ENCODE peak calls at places on chromosome 9, in seven cellular contexts. M, G, F, O, D, Z and V are unnamed samples.

GRCh38 chr9:73869261-73869660 is 627.9 kb upstream of the RORB start:
- DNase-seq in O (peak; percentile 49), M (peak; percentile 96), D (no peak), G (no peak), F (peak; percentile 68), Z (peak; percentile 47), V (peak; percentile 91)

GRCh38 chr9:77770340-77770739 is 122.2 kb upstream of the GNA14 start:
- DNase-seq in Z (no peak), O (no peak), G (no peak), F (no peak), M (no peak), D (no peak), V (no peak)

GRCh38 chr9:81108391-81108790 is 581.0 kb downstream of the TLE1 start:
- DNase-seq in O (no peak), Z (no peak), D (no peak), F (peak; percentile 64), G (no peak), M (peak; percentile 20), V (no peak)

GRCh38 chr9:128275198-128276007 is at the start of gene GOLGA2:
- DNase-seq in G (peak; percentile 44), M (no peak), O (peak; percentile 29), Z (no peak), D (peak; percentile 74), F (peak; percentile 71), V (no peak)

GRCh38 chr9:94097788-94098413 is 13.6 kb downstream of the PTPDC1 start:
- DNase-seq in G (peak; percentile 38), F (peak; percentile 91), M (peak; percentile 91), D (no peak), Z (no peak), O (no peak), V (no peak)

GRCh38 chr9:17578911-17579793 is at the start of gene SH3GL2:
- DNase-seq in D (no peak), O (peak; percentile 47), G (no peak), Z (peak; percentile 6), F (peak; percentile 37), M (no peak), V (no peak)

GRCh38 chr9:127130661-127131538 is 8.5 kb upstream of the ANGPTL2 start:
- DNase-seq in O (no peak), G (no peak), Z (no peak), F (peak; percentile 87), M (no peak), D (no peak), V (peak; percentile 77)

GRCh38 chr9:37295178-37295577 is 127.3 kb upstream of the GRHPR start:
- DNase-seq in G (no peak), D (no peak), O (no peak), Z (no peak), M (no peak), F (no peak), V (no peak)

GRCh38 chr9:5870691-5871090 is 20.0 kb upstream of the MLANA start:
- DNase-seq in D (no peak), Z (no peak), O (no peak), M (no peak), G (no peak), F (no peak), V (peak; percentile 57)

GRCh38 chr9:82031538-82032280 is 43.1 kb downstream of the SPATA31D1 start:
- DNase-seq in G (peak; percentile 3), Z (no peak), M (peak; percentile 48), O (no peak), F (peak; percentile 26), D (no peak), V (peak; percentile 32)

GRCh38 chr9:3768698-3769458 is 243.1 kb upstream of the RFX3 start:
- DNase-seq in F (peak; percentile 80), O (no peak), G (no peak), M (no peak), Z (no peak), D (no peak), V (no peak)

GRCh38 chr9:26043431-26043830 is 365.2 kb upstream of the TUSC1 start:
- DNase-seq in Z (no peak), M (no peak), D (no peak), G (no peak), F (no peak), O (no peak), V (no peak)

GRCh38 chr9:93667627-93668026 is 91.2 kb downstream of the PHF2 start:
- DNase-seq in F (no peak), O (peak; percentile 1), Z (no peak), D (no peak), M (no peak), G (no peak), V (no peak)

GRCh38 chr9:126587187-126588185 is 26.2 kb upstream of the LMX1B start:
- DNase-seq in F (no peak), Z (no peak), M (no peak), O (no peak), G (no peak), D (no peak), V (no peak)

GRCh38 chr9:98958271-98958989 is 14.7 kb downstream of the COL15A1 start:
- DNase-seq in G (no peak), M (no peak), O (no peak), D (no peak), F (peak; percentile 77), Z (no peak), V (no peak)

GRCh38 chr9:36950389-36950788 is 83.7 kb downstream of the PAX5 start:
- DNase-seq in M (no peak), F (no peak), O (no peak), D (no peak), Z (no peak), G (no peak), V (no peak)

GRCh38 chr9:5326893-5327548 is 12.7 kb downstream of the RLN1 start:
- DNase-seq in G (no peak), M (no peak), O (peak; percentile 16), F (no peak), D (no peak), Z (peak; percentile 26), V (no peak)

GRCh38 chr9:83596899-83597504 is 25.9 kb upstream of the IDNK start:
- DNase-seq in Z (peak; percentile 23), G (peak; percentile 25), F (peak; percentile 52), M (no peak), O (peak; percentile 71), D (no peak), V (no peak)

GRCh38 chr9:132341177-132341840 is 13.5 kb downstream of the SETX start:
- DNase-seq in F (no peak), O (no peak), G (no peak), D (no peak), Z (no peak), M (no peak), V (no peak)

GRCh38 chr9:131889437-131890244 is 149.8 kb upstream of the RAPGEF1 start:
- DNase-seq in Z (no peak), O (no peak), D (no peak), M (no peak), F (no peak), G (no peak), V (no peak)

GRCh38 chr9:136178061-136178772 is 26.7 kb downstream of the LHX3 start:
- DNase-seq in G (no peak), O (no peak), M (no peak), F (no peak), D (no peak), Z (no peak), V (no peak)

GRCh38 chr9:77128125-77128789 is 49.1 kb upstream of the VPS13A start:
- DNase-seq in M (no peak), F (no peak), D (no peak), G (no peak), Z (no peak), O (no peak), V (no peak)

GRCh38 chr9:135492886-135493669 is 7.4 kb upstream of the MRPS2 start:
- DNase-seq in M (no peak), D (no peak), G (no peak), F (no peak), Z (no peak), O (no peak), V (no peak)

GRCh38 chr9:1366300-1366699 is 316.1 kb downstream of the DMRT2 start:
- DNase-seq in D (no peak), F (no peak), G (no peak), M (no peak), O (no peak), Z (peak; percentile 70), V (no peak)

GRCh38 chr9:75039006-75039405 is 10.9 kb upstream of the CARNMT1 start:
- DNase-seq in M (no peak), O (no peak), D (no peak), Z (no peak), F (peak; percentile 61), G (no peak), V (no peak)

GRCh38 chr9:136143215-136144001 is 24.7 kb upstream of the TMEM250 start:
- DNase-seq in Z (no peak), D (no peak), G (no peak), M (no peak), O (peak; percentile 43), F (peak; percentile 50), V (no peak)

GRCh38 chr9:137453643-137454081 is 5.5 kb downstream of the NSMF start:
- DNase-seq in O (peak; percentile 84), D (peak; percentile 62), Z (peak; percentile 40), G (peak; percentile 29), F (peak; percentile 67), M (no peak), V (no peak)

GRCh38 chr9:85115473-85115872 is 445.9 kb downstream of the NTRK2 start:
- DNase-seq in M (no peak), O (no peak), F (no peak), D (no peak), G (no peak), Z (no peak), V (no peak)

GRCh38 chr9:27528278-27528885 is 1.2 kb downstream of the MOB3B start:
- DNase-seq in D (no peak), G (peak; percentile 9), M (no peak), Z (peak; percentile 43), O (peak; percentile 71), F (peak; percentile 61), V (no peak)

GRCh38 chr9:86034863-86035734 is 64.3 kb downstream of the GOLM1 start:
- DNase-seq in G (peak; percentile 18), F (peak; percentile 68), Z (no peak), O (peak; percentile 24), D (no peak), M (peak; percentile 32), V (no peak)

GRCh38 chr9:503881-504852 is 289.5 kb downstream of the DOCK8 start:
- DNase-seq in F (peak; percentile 50), G (peak; percentile 28), O (peak; percentile 81), D (peak; percentile 73), M (peak; percentile 48), Z (peak; percentile 81), V (no peak)

GRCh38 chr9:27125030-27125429 is 16.0 kb downstream of the TEK start:
- DNase-seq in M (peak; percentile 74), G (peak; percentile 24), O (no peak), D (no peak), F (peak; percentile 88), Z (no peak), V (peak; percentile 55)

GRCh38 chr9:26527931-26528330 is 364.7 kb downstream of the CAAP1 start:
- DNase-seq in O (no peak), D (no peak), G (no peak), F (no peak), M (no peak), Z (no peak), V (no peak)